ENCODE peak calls at places on chromosomes 12 and 14, in ten cellular contexts. One of them, this sample, is unnamed.

GRCh38 chr14:25001096-25001982 is 48.6 kb downstream of the STXBP6 start:
- DNase-seq in colonic mucosa: no peak
- DNase-seq in OCI-LY7: no peak
- DNase-seq in thyroid gland: no peak
- DNase-seq in suprapubic skin: no peak
- DNase-seq in spleen: no peak
- DNase-seq in CD4-positive, CD25-positive, alpha-beta regulatory T cell: no peak
- DNase-seq in endothelial cell of umbilical vein: no peak
- DNase-seq in endodermal cell: no peak
- DNase-seq in heart right ventricle: no peak
- DNase-seq in this sample: no peak

GRCh38 chr12:48996794-48997718 is 2.1 kb downstream of the DDN start:
- DNase-seq in suprapubic skin: peak; percentile 84
- DNase-seq in endodermal cell: peak; percentile 97
- DNase-seq in OCI-LY7: peak; percentile 71
- DNase-seq in CD4-positive, CD25-positive, alpha-beta regulatory T cell: peak; percentile 56
- DNase-seq in colonic mucosa: peak; percentile 82
- DNase-seq in thyroid gland: peak; percentile 80
- DNase-seq in heart right ventricle: peak; percentile 78
- DNase-seq in spleen: peak; percentile 93
- DNase-seq in endothelial cell of umbilical vein: peak; percentile 67
- DNase-seq in this sample: peak; percentile 76

GRCh38 chr12:57477710-57478681 is 1.7 kb downstream of the ARHGAP9 start:
- DNase-seq in OCI-LY7: peak; percentile 73
- DNase-seq in CD4-positive, CD25-positive, alpha-beta regulatory T cell: peak; percentile 77
- DNase-seq in colonic mucosa: no peak
- DNase-seq in endothelial cell of umbilical vein: no peak
- DNase-seq in suprapubic skin: no peak
- DNase-seq in heart right ventricle: no peak
- DNase-seq in spleen: peak; percentile 84
- DNase-seq in thyroid gland: no peak
- DNase-seq in endodermal cell: peak; percentile 75
- DNase-seq in this sample: peak; percentile 99

GRCh38 chr14:68345738-68346137 is 447.1 kb downstream of the ZFP36L1 start:
- DNase-seq in endothelial cell of umbilical vein: no peak
- DNase-seq in thyroid gland: no peak
- DNase-seq in OCI-LY7: no peak
- DNase-seq in CD4-positive, CD25-positive, alpha-beta regulatory T cell: no peak
- DNase-seq in spleen: no peak
- DNase-seq in colonic mucosa: no peak
- DNase-seq in suprapubic skin: no peak
- DNase-seq in endodermal cell: no peak
- DNase-seq in heart right ventricle: no peak
- DNase-seq in this sample: no peak

GRCh38 chr12:88142610-88142991 is 494 bp downstream of the TMTC3 start:
- DNase-seq in spleen: peak; percentile 88
- DNase-seq in endothelial cell of umbilical vein: no peak
- DNase-seq in suprapubic skin: peak; percentile 68
- DNase-seq in heart right ventricle: peak; percentile 14
- DNase-seq in thyroid gland: peak; percentile 21
- DNase-seq in OCI-LY7: peak; percentile 24
- DNase-seq in endodermal cell: peak; percentile 87
- DNase-seq in colonic mucosa: peak; percentile 57
- DNase-seq in CD4-positive, CD25-positive, alpha-beta regulatory T cell: peak; percentile 41
- DNase-seq in this sample: no peak

GRCh38 chr12:26280869-26281268 is 85.5 kb downstream of the SSPN start:
- DNase-seq in heart right ventricle: no peak
- DNase-seq in suprapubic skin: no peak
- DNase-seq in thyroid gland: peak; percentile 70
- DNase-seq in CD4-positive, CD25-positive, alpha-beta regulatory T cell: no peak
- DNase-seq in endodermal cell: no peak
- DNase-seq in endothelial cell of umbilical vein: no peak
- DNase-seq in OCI-LY7: no peak
- DNase-seq in colonic mucosa: no peak
- DNase-seq in spleen: no peak
- DNase-seq in this sample: no peak

GRCh38 chr12:18146375-18146774 is 56.4 kb upstream of the RERGL start:
- DNase-seq in suprapubic skin: no peak
- DNase-seq in colonic mucosa: no peak
- DNase-seq in endodermal cell: no peak
- DNase-seq in heart right ventricle: no peak
- DNase-seq in endothelial cell of umbilical vein: no peak
- DNase-seq in CD4-positive, CD25-positive, alpha-beta regulatory T cell: no peak
- DNase-seq in spleen: no peak
- DNase-seq in OCI-LY7: no peak
- DNase-seq in thyroid gland: no peak
- DNase-seq in this sample: no peak

GRCh38 chr12:45789025-45789424 is 59.5 kb downstream of the ARID2 start:
- DNase-seq in suprapubic skin: no peak
- DNase-seq in OCI-LY7: peak; percentile 10
- DNase-seq in heart right ventricle: no peak
- DNase-seq in colonic mucosa: no peak
- DNase-seq in CD4-positive, CD25-positive, alpha-beta regulatory T cell: no peak
- DNase-seq in endodermal cell: no peak
- DNase-seq in spleen: no peak
- DNase-seq in thyroid gland: no peak
- DNase-seq in endothelial cell of umbilical vein: no peak
- DNase-seq in this sample: no peak

GRCh38 chr12:42946776-42947435 is 357.4 kb upstream of the PRICKLE1 start:
- DNase-seq in thyroid gland: no peak
- DNase-seq in heart right ventricle: no peak
- DNase-seq in colonic mucosa: no peak
- DNase-seq in endothelial cell of umbilical vein: no peak
- DNase-seq in spleen: no peak
- DNase-seq in endodermal cell: no peak
- DNase-seq in OCI-LY7: no peak
- DNase-seq in suprapubic skin: no peak
- DNase-seq in CD4-positive, CD25-positive, alpha-beta regulatory T cell: no peak
- DNase-seq in this sample: no peak

GRCh38 chr14:40581264-40581663 is 1025.4 kb upstream of the LRFN5 start:
- DNase-seq in endothelial cell of umbilical vein: no peak
- DNase-seq in CD4-positive, CD25-positive, alpha-beta regulatory T cell: no peak
- DNase-seq in suprapubic skin: no peak
- DNase-seq in OCI-LY7: no peak
- DNase-seq in colonic mucosa: no peak
- DNase-seq in thyroid gland: no peak
- DNase-seq in endodermal cell: no peak
- DNase-seq in heart right ventricle: no peak
- DNase-seq in spleen: no peak
- DNase-seq in this sample: no peak

DNA sequence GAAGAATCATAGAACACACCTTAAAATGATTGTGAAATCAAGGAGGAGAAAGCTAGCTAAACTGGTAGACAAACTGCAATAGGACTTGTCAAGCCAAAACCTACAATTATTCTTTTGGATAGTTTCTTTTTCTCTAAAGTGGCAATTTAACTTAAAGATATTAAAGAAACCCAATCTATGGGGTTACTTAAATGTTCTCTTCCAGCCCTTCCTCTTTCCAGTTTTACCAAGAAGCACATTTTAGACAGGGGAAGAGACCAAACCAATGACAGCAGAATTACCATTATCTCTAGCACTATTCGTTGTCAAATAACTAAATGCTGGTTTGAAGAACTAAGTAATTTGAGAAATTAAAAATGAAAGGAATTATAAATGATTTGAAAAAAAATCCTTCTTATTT is 732 bp upstream of the SLC16A7 start:
- DNase-seq in CD4-positive, CD25-positive, alpha-beta regulatory T cell: peak; percentile 5
- DNase-seq in suprapubic skin: no peak
- DNase-seq in heart right ventricle: no peak
- DNase-seq in thyroid gland: no peak
- DNase-seq in OCI-LY7: peak; percentile 20
- DNase-seq in spleen: no peak
- DNase-seq in endothelial cell of umbilical vein: no peak
- DNase-seq in colonic mucosa: no peak
- DNase-seq in endodermal cell: no peak
- DNase-seq in this sample: no peak
- H3K4me3 ChIP-seq in CD4-positive, CD25-positive, alpha-beta regulatory T cell: peak overlapping the region; percentile 94
- H3K4me3 ChIP-seq in suprapubic skin: peak overlapping the region; percentile 65
- H3K4me3 ChIP-seq in heart right ventricle: peak overlapping the region; percentile 70
- H3K4me3 ChIP-seq in thyroid gland: no peak overlapping the region
- H3K4me3 ChIP-seq in OCI-LY7: peak overlapping the region; percentile 80
- H3K4me3 ChIP-seq in spleen: peak overlapping the region; percentile 69
- H3K4me3 ChIP-seq in endothelial cell of umbilical vein: peak overlapping the region; percentile 99
- H3K4me3 ChIP-seq in colonic mucosa: peak overlapping the region; percentile 55
- H3K4me3 ChIP-seq in endodermal cell: peak overlapping the region; percentile 90
- H3K4me3 ChIP-seq in this sample: peak overlapping the region; percentile 52

DNA sequence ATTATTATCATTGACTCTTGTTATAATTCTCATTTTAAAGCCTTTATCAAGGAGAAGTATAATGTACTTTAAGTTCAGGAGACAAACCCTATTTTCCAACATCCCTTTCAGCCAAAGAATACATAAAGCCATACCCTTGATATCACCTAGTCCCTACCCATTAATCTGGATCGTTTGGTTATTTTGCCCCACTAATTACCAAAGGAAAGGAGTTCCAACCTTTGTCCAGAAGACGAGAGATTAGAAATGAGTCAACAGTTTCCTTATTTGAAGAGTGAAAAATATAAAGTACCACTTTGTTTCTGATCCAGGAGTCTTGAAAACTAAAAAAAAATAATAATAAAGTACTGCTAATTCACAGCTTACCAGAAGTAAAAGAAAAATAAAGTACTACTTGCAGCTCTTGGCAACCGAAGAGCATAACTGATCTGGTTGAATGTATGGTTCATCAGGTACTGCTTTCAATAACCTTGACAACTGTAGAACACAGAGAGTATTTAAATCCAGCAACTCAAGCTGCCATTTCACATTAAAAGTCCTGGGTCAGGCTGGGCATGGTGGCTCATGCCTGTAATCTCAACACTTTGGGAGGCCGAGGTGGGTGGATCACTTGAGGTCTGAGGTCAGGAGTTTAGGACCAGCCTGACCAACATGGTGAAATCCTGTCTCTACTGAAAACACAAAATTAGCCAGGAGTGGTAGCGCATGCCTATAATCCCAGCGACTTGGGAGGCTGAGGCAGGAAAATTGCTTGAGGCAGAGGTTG is 33.7 kb downstream of the LIMA1 start:
- DNase-seq in CD4-positive, CD25-positive, alpha-beta regulatory T cell: no peak
- DNase-seq in spleen: no peak
- DNase-seq in heart right ventricle: no peak
- DNase-seq in endodermal cell: no peak
- DNase-seq in OCI-LY7: no peak
- DNase-seq in thyroid gland: no peak
- DNase-seq in endothelial cell of umbilical vein: peak; percentile 28
- DNase-seq in colonic mucosa: no peak
- DNase-seq in suprapubic skin: no peak
- DNase-seq in this sample: no peak
- H3K9me3 ChIP-seq in CD4-positive, CD25-positive, alpha-beta regulatory T cell: no peaks in the 10 kb centered on the region
- H3K9me3 ChIP-seq in spleen: no peaks in the 10 kb centered on the region
- H3K9me3 ChIP-seq in heart right ventricle: no peaks in the 10 kb centered on the region
- H3K9me3 ChIP-seq in endodermal cell: no peaks in the 10 kb centered on the region
- H3K9me3 ChIP-seq in OCI-LY7: no peaks in the 10 kb centered on the region
- H3K9me3 ChIP-seq in thyroid gland: no peaks in the 10 kb centered on the region
- H3K9me3 ChIP-seq in endothelial cell of umbilical vein: no peaks in the 10 kb centered on the region
- H3K9me3 ChIP-seq in colonic mucosa: no peaks in the 10 kb centered on the region
- H3K9me3 ChIP-seq in suprapubic skin: no peaks in the 10 kb centered on the region
- H3K9me3 ChIP-seq in this sample: no peaks in the 10 kb centered on the region

DNA sequence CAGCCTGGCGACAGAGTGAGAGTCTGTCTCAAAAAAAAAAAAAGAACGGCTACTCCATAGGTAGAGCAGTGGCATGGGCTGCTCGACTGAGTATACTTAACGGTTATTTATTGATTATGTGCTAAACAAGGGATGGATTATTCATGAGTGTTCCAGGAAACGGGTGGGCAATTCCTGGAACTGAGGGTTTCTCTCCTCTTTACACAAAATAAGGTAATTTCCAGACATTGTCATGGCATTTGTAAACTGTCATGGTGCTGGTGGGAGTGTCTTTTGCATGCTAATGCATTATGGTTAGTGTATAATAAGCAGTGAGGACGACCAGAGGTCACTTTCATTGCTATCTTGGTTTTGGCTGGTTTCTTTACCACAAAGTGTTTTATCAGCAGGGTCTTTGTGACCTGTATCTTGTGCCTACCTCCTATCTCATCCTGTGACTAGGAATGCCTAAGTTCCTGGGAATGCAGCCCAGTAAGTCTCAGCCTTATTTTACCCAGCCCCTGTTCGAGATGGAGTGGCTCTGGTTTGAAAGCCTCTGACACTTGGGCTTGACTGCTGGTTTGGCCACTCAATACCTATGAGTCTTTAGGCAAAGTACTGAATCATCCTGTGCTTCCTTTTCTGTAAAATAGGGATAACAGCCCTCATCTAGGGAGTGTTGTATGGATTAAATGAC is 3.2 kb downstream of the DGLUCY start:
- DNase-seq in CD4-positive, CD25-positive, alpha-beta regulatory T cell: peak; percentile 88
- DNase-seq in colonic mucosa: no peak
- DNase-seq in thyroid gland: no peak
- DNase-seq in endothelial cell of umbilical vein: no peak
- DNase-seq in heart right ventricle: no peak
- DNase-seq in endodermal cell: no peak
- DNase-seq in spleen: no peak
- DNase-seq in OCI-LY7: no peak
- DNase-seq in suprapubic skin: no peak
- DNase-seq in this sample: no peak
- H3K4me3 ChIP-seq in CD4-positive, CD25-positive, alpha-beta regulatory T cell: peak overlapping the region; percentile 97
- H3K4me3 ChIP-seq in colonic mucosa: no peak overlapping the region
- H3K4me3 ChIP-seq in thyroid gland: no peak overlapping the region
- H3K4me3 ChIP-seq in endothelial cell of umbilical vein: no peak overlapping the region
- H3K4me3 ChIP-seq in heart right ventricle: no peak overlapping the region
- H3K4me3 ChIP-seq in endodermal cell: peak overlapping the region; percentile 61
- H3K4me3 ChIP-seq in spleen: no peak overlapping the region
- H3K4me3 ChIP-seq in OCI-LY7: no peak overlapping the region
- H3K4me3 ChIP-seq in suprapubic skin: no peak overlapping the region
- H3K4me3 ChIP-seq in this sample: no peak overlapping the region

GRCh38 chr12:34406228-34406995 is 384.1 kb downstream of the ALG10 start:
- DNase-seq in spleen: peak; percentile 54
- DNase-seq in CD4-positive, CD25-positive, alpha-beta regulatory T cell: no peak
- DNase-seq in thyroid gland: peak; percentile 0
- DNase-seq in suprapubic skin: peak; percentile 41
- DNase-seq in OCI-LY7: no peak
- DNase-seq in heart right ventricle: peak; percentile 1
- DNase-seq in endodermal cell: peak; percentile 16
- DNase-seq in endothelial cell of umbilical vein: no peak
- DNase-seq in colonic mucosa: peak; percentile 3
- DNase-seq in this sample: no peak

GRCh38 chr12:34405286-34406227 is 383.3 kb downstream of the ALG10 start:
- DNase-seq in spleen: peak; percentile 54
- DNase-seq in suprapubic skin: peak; percentile 38
- DNase-seq in heart right ventricle: peak; percentile 3
- DNase-seq in endodermal cell: peak; percentile 24
- DNase-seq in OCI-LY7: no peak
- DNase-seq in CD4-positive, CD25-positive, alpha-beta regulatory T cell: no peak
- DNase-seq in thyroid gland: peak; percentile 0
- DNase-seq in endothelial cell of umbilical vein: no peak
- DNase-seq in colonic mucosa: peak; percentile 12
- DNase-seq in this sample: no peak

GRCh38 chr12:34404377-34405285 is 382.3 kb downstream of the ALG10 start:
- DNase-seq in endodermal cell: peak; percentile 16
- DNase-seq in thyroid gland: no peak
- DNase-seq in suprapubic skin: peak; percentile 24
- DNase-seq in spleen: peak; percentile 43
- DNase-seq in OCI-LY7: no peak
- DNase-seq in endothelial cell of umbilical vein: no peak
- DNase-seq in heart right ventricle: peak; percentile 2
- DNase-seq in CD4-positive, CD25-positive, alpha-beta regulatory T cell: no peak
- DNase-seq in colonic mucosa: peak; percentile 12
- DNase-seq in this sample: no peak

GRCh38 chr12:34407813-34408212 is 385.5 kb downstream of the ALG10 start:
- DNase-seq in OCI-LY7: no peak
- DNase-seq in heart right ventricle: no peak
- DNase-seq in thyroid gland: no peak
- DNase-seq in colonic mucosa: no peak
- DNase-seq in endothelial cell of umbilical vein: no peak
- DNase-seq in suprapubic skin: no peak
- DNase-seq in endodermal cell: no peak
- DNase-seq in spleen: no peak
- DNase-seq in CD4-positive, CD25-positive, alpha-beta regulatory T cell: no peak
- DNase-seq in this sample: no peak

GRCh38 chr12:34406996-34407300 is 384.7 kb downstream of the ALG10 start:
- DNase-seq in colonic mucosa: peak; percentile 7
- DNase-seq in CD4-positive, CD25-positive, alpha-beta regulatory T cell: no peak
- DNase-seq in suprapubic skin: peak; percentile 29
- DNase-seq in thyroid gland: no peak
- DNase-seq in OCI-LY7: no peak
- DNase-seq in heart right ventricle: no peak
- DNase-seq in endothelial cell of umbilical vein: no peak
- DNase-seq in spleen: no peak
- DNase-seq in endodermal cell: no peak
- DNase-seq in this sample: no peak
- H3K9me3 ChIP-seq in colonic mucosa: no peaks in the 10 kb centered on the region
- H3K9me3 ChIP-seq in CD4-positive, CD25-positive, alpha-beta regulatory T cell: peaks cover 5% of the 10 kb centered on the region
- H3K9me3 ChIP-seq in suprapubic skin: peaks cover 81% of the 10 kb centered on the region
- H3K9me3 ChIP-seq in thyroid gland: no peaks in the 10 kb centered on the region
- H3K9me3 ChIP-seq in OCI-LY7: peaks cover 26% of the 10 kb centered on the region
- H3K9me3 ChIP-seq in heart right ventricle: peaks cover 73% of the 10 kb centered on the region
- H3K9me3 ChIP-seq in endothelial cell of umbilical vein: peaks cover 3% of the 10 kb centered on the region
- H3K9me3 ChIP-seq in spleen: peaks cover 100% of the 10 kb centered on the region
- H3K9me3 ChIP-seq in endodermal cell: peaks cover 75% of the 10 kb centered on the region
- H3K9me3 ChIP-seq in this sample: peaks cover 17% of the 10 kb centered on the region

This sample was measured in SJSA1.